ENCODE peak calls at places on chromosomes 11 and 22, in nine cellular contexts. One of them, this sample, is unnamed.

GRCh38 chr11:2113776-2114175 is 25.4 kb downstream of the IGF2 start:
- DNase-seq in NCI-H2171: no peak
- DNase-seq in HEK293T: no peak
- DNase-seq in DMS79 treated with DMSO at 0.1 percent for 48 hours: no peak
- DNase-seq in hypothalamus: no peak
- DNase-seq in activated T-helper 1 cell treated with anti-CD3 and anti-CD28 coated beads, Interleukin-2, amount 50 U/mL, for 16 hours: no peak
- DNase-seq in stimulated activated CD4-positive, alpha-beta T cell treated with anti-CD3 and anti-CD28 coated beads, Interleukin-4, amount 100 ng/mL, for 24 hours: no peak
- DNase-seq in heart right ventricle: no peak
- DNase-seq in activated naive CD8-positive, alpha-beta T cell treated with anti-CD3 and anti-CD28 coated beads, Interleukin-2, amount 10 ng/mL, durations not matched to agents 7 days and 5 days: no peak
- DNase-seq in this sample: no peak

GRCh38 chr11:65546217-65546958 is 11.8 kb downstream of the LTBP3 start:
- DNase-seq in NCI-H2171: peak
- DNase-seq in HEK293T: peak
- DNase-seq in DMS79 treated with DMSO at 0.1 percent for 48 hours: peak
- DNase-seq in hypothalamus: no peak
- DNase-seq in activated T-helper 1 cell treated with anti-CD3 and anti-CD28 coated beads, Interleukin-2, amount 50 U/mL, for 16 hours: peak
- DNase-seq in stimulated activated CD4-positive, alpha-beta T cell treated with anti-CD3 and anti-CD28 coated beads, Interleukin-4, amount 100 ng/mL, for 24 hours: peak
- DNase-seq in heart right ventricle: peak
- DNase-seq in activated naive CD8-positive, alpha-beta T cell treated with anti-CD3 and anti-CD28 coated beads, Interleukin-2, amount 10 ng/mL, durations not matched to agents 7 days and 5 days: peak
- DNase-seq in this sample: peak

GRCh38 chr22:48711031-48711431 is 1116.6 kb downstream of the BRD1 start:
- DNase-seq in NCI-H2171: no peak
- DNase-seq in HEK293T: no peak
- DNase-seq in DMS79 treated with DMSO at 0.1 percent for 48 hours: no peak
- DNase-seq in hypothalamus: no peak
- DNase-seq in activated T-helper 1 cell treated with anti-CD3 and anti-CD28 coated beads, Interleukin-2, amount 50 U/mL, for 16 hours: no peak
- DNase-seq in stimulated activated CD4-positive, alpha-beta T cell treated with anti-CD3 and anti-CD28 coated beads, Interleukin-4, amount 100 ng/mL, for 24 hours: no peak
- DNase-seq in heart right ventricle: no peak
- DNase-seq in activated naive CD8-positive, alpha-beta T cell treated with anti-CD3 and anti-CD28 coated beads, Interleukin-2, amount 10 ng/mL, durations not matched to agents 7 days and 5 days: no peak
- DNase-seq in this sample: no peak

GRCh38 chr22:19897726-19898515 is 43.2 kb upstream of the GNB1L start:
- DNase-seq in NCI-H2171: peak
- DNase-seq in HEK293T: no peak
- DNase-seq in DMS79 treated with DMSO at 0.1 percent for 48 hours: no peak
- DNase-seq in hypothalamus: no peak
- DNase-seq in activated T-helper 1 cell treated with anti-CD3 and anti-CD28 coated beads, Interleukin-2, amount 50 U/mL, for 16 hours: no peak
- DNase-seq in stimulated activated CD4-positive, alpha-beta T cell treated with anti-CD3 and anti-CD28 coated beads, Interleukin-4, amount 100 ng/mL, for 24 hours: no peak
- DNase-seq in heart right ventricle: no peak
- DNase-seq in activated naive CD8-positive, alpha-beta T cell treated with anti-CD3 and anti-CD28 coated beads, Interleukin-2, amount 10 ng/mL, durations not matched to agents 7 days and 5 days: no peak
- DNase-seq in this sample: no peak

GRCh38 chr11:70769106-70769505 is 370.8 kb downstream of the CTTN start:
- DNase-seq in NCI-H2171: no peak
- DNase-seq in HEK293T: no peak
- DNase-seq in DMS79 treated with DMSO at 0.1 percent for 48 hours: no peak
- DNase-seq in hypothalamus: no peak
- DNase-seq in activated T-helper 1 cell treated with anti-CD3 and anti-CD28 coated beads, Interleukin-2, amount 50 U/mL, for 16 hours: no peak
- DNase-seq in stimulated activated CD4-positive, alpha-beta T cell treated with anti-CD3 and anti-CD28 coated beads, Interleukin-4, amount 100 ng/mL, for 24 hours: no peak
- DNase-seq in heart right ventricle: no peak
- DNase-seq in activated naive CD8-positive, alpha-beta T cell treated with anti-CD3 and anti-CD28 coated beads, Interleukin-2, amount 10 ng/mL, durations not matched to agents 7 days and 5 days: no peak
- DNase-seq in this sample: no peak

GRCh38 chr11:94219771-94220170 is 84.6 kb upstream of the IZUMO1R start:
- DNase-seq in NCI-H2171: no peak
- DNase-seq in HEK293T: no peak
- DNase-seq in DMS79 treated with DMSO at 0.1 percent for 48 hours: no peak
- DNase-seq in hypothalamus: no peak
- DNase-seq in activated T-helper 1 cell treated with anti-CD3 and anti-CD28 coated beads, Interleukin-2, amount 50 U/mL, for 16 hours: no peak
- DNase-seq in stimulated activated CD4-positive, alpha-beta T cell treated with anti-CD3 and anti-CD28 coated beads, Interleukin-4, amount 100 ng/mL, for 24 hours: no peak
- DNase-seq in heart right ventricle: no peak
- DNase-seq in activated naive CD8-positive, alpha-beta T cell treated with anti-CD3 and anti-CD28 coated beads, Interleukin-2, amount 10 ng/mL, durations not matched to agents 7 days and 5 days: no peak
- DNase-seq in this sample: no peak

GRCh38 chr11:116702772-116703360 is 69.9 kb downstream of the BUD13 start:
- DNase-seq in NCI-H2171: peak
- DNase-seq in HEK293T: no peak
- DNase-seq in DMS79 treated with DMSO at 0.1 percent for 48 hours: no peak
- DNase-seq in hypothalamus: no peak
- DNase-seq in activated T-helper 1 cell treated with anti-CD3 and anti-CD28 coated beads, Interleukin-2, amount 50 U/mL, for 16 hours: no peak
- DNase-seq in stimulated activated CD4-positive, alpha-beta T cell treated with anti-CD3 and anti-CD28 coated beads, Interleukin-4, amount 100 ng/mL, for 24 hours: no peak
- DNase-seq in heart right ventricle: no peak
- DNase-seq in activated naive CD8-positive, alpha-beta T cell treated with anti-CD3 and anti-CD28 coated beads, Interleukin-2, amount 10 ng/mL, durations not matched to agents 7 days and 5 days: no peak
- DNase-seq in this sample: no peak

GRCh38 chr11:36508743-36509142 is 1.3 kb downstream of the TRAF6 start:
- DNase-seq in NCI-H2171: no peak
- DNase-seq in HEK293T: no peak
- DNase-seq in DMS79 treated with DMSO at 0.1 percent for 48 hours: no peak
- DNase-seq in hypothalamus: no peak
- DNase-seq in activated T-helper 1 cell treated with anti-CD3 and anti-CD28 coated beads, Interleukin-2, amount 50 U/mL, for 16 hours: no peak
- DNase-seq in stimulated activated CD4-positive, alpha-beta T cell treated with anti-CD3 and anti-CD28 coated beads, Interleukin-4, amount 100 ng/mL, for 24 hours: no peak
- DNase-seq in heart right ventricle: no peak
- DNase-seq in activated naive CD8-positive, alpha-beta T cell treated with anti-CD3 and anti-CD28 coated beads, Interleukin-2, amount 10 ng/mL, durations not matched to agents 7 days and 5 days: no peak
- DNase-seq in this sample: no peak

GRCh38 chr22:22110548-22111266 is 128.1 kb upstream of the TOP3B start:
- DNase-seq in NCI-H2171: no peak
- DNase-seq in HEK293T: peak
- DNase-seq in DMS79 treated with DMSO at 0.1 percent for 48 hours: no peak
- DNase-seq in hypothalamus: peak
- DNase-seq in activated T-helper 1 cell treated with anti-CD3 and anti-CD28 coated beads, Interleukin-2, amount 50 U/mL, for 16 hours: no peak
- DNase-seq in stimulated activated CD4-positive, alpha-beta T cell treated with anti-CD3 and anti-CD28 coated beads, Interleukin-4, amount 100 ng/mL, for 24 hours: peak
- DNase-seq in heart right ventricle: peak
- DNase-seq in activated naive CD8-positive, alpha-beta T cell treated with anti-CD3 and anti-CD28 coated beads, Interleukin-2, amount 10 ng/mL, durations not matched to agents 7 days and 5 days: no peak
- DNase-seq in this sample: no peak

GRCh38 chr11:16605440-16605970 is 132.9 kb upstream of the C11orf58 start:
- DNase-seq in NCI-H2171: no peak
- DNase-seq in HEK293T: peak
- DNase-seq in DMS79 treated with DMSO at 0.1 percent for 48 hours: no peak
- DNase-seq in hypothalamus: no peak
- DNase-seq in activated T-helper 1 cell treated with anti-CD3 and anti-CD28 coated beads, Interleukin-2, amount 50 U/mL, for 16 hours: no peak
- DNase-seq in stimulated activated CD4-positive, alpha-beta T cell treated with anti-CD3 and anti-CD28 coated beads, Interleukin-4, amount 100 ng/mL, for 24 hours: no peak
- DNase-seq in heart right ventricle: peak
- DNase-seq in activated naive CD8-positive, alpha-beta T cell treated with anti-CD3 and anti-CD28 coated beads, Interleukin-2, amount 10 ng/mL, durations not matched to agents 7 days and 5 days: no peak
- DNase-seq in this sample: no peak

GRCh38 chr11:103110406-103110805 is 1.2 kb downstream of the DYNC2H1 start:
- DNase-seq in NCI-H2171: no peak
- DNase-seq in HEK293T: no peak
- DNase-seq in DMS79 treated with DMSO at 0.1 percent for 48 hours: no peak
- DNase-seq in hypothalamus: no peak
- DNase-seq in activated T-helper 1 cell treated with anti-CD3 and anti-CD28 coated beads, Interleukin-2, amount 50 U/mL, for 16 hours: no peak
- DNase-seq in stimulated activated CD4-positive, alpha-beta T cell treated with anti-CD3 and anti-CD28 coated beads, Interleukin-4, amount 100 ng/mL, for 24 hours: no peak
- DNase-seq in heart right ventricle: no peak
- DNase-seq in activated naive CD8-positive, alpha-beta T cell treated with anti-CD3 and anti-CD28 coated beads, Interleukin-2, amount 10 ng/mL, durations not matched to agents 7 days and 5 days: no peak
- DNase-seq in this sample: no peak

GRCh38 chr11:114318361-114318760 is 22.2 kb downstream of the NNMT start:
- DNase-seq in NCI-H2171: no peak
- DNase-seq in HEK293T: no peak
- DNase-seq in DMS79 treated with DMSO at 0.1 percent for 48 hours: peak
- DNase-seq in hypothalamus: no peak
- DNase-seq in activated T-helper 1 cell treated with anti-CD3 and anti-CD28 coated beads, Interleukin-2, amount 50 U/mL, for 16 hours: no peak
- DNase-seq in stimulated activated CD4-positive, alpha-beta T cell treated with anti-CD3 and anti-CD28 coated beads, Interleukin-4, amount 100 ng/mL, for 24 hours: no peak
- DNase-seq in heart right ventricle: no peak
- DNase-seq in activated naive CD8-positive, alpha-beta T cell treated with anti-CD3 and anti-CD28 coated beads, Interleukin-2, amount 10 ng/mL, durations not matched to agents 7 days and 5 days: no peak
- DNase-seq in this sample: no peak

GRCh38 chr11:33016654-33017053 is 976 bp downstream of the DEPDC7 start:
- DNase-seq in NCI-H2171: no peak
- DNase-seq in HEK293T: no peak
- DNase-seq in DMS79 treated with DMSO at 0.1 percent for 48 hours: no peak
- DNase-seq in hypothalamus: no peak
- DNase-seq in activated T-helper 1 cell treated with anti-CD3 and anti-CD28 coated beads, Interleukin-2, amount 50 U/mL, for 16 hours: no peak
- DNase-seq in stimulated activated CD4-positive, alpha-beta T cell treated with anti-CD3 and anti-CD28 coated beads, Interleukin-4, amount 100 ng/mL, for 24 hours: no peak
- DNase-seq in heart right ventricle: no peak
- DNase-seq in activated naive CD8-positive, alpha-beta T cell treated with anti-CD3 and anti-CD28 coated beads, Interleukin-2, amount 10 ng/mL, durations not matched to agents 7 days and 5 days: no peak
- DNase-seq in this sample: no peak

GRCh38 chr22:37059876-37060449 is 8.4 kb downstream of the KCTD17 start:
- DNase-seq in NCI-H2171: no peak
- DNase-seq in HEK293T: no peak
- DNase-seq in DMS79 treated with DMSO at 0.1 percent for 48 hours: no peak
- DNase-seq in hypothalamus: no peak
- DNase-seq in activated T-helper 1 cell treated with anti-CD3 and anti-CD28 coated beads, Interleukin-2, amount 50 U/mL, for 16 hours: no peak
- DNase-seq in stimulated activated CD4-positive, alpha-beta T cell treated with anti-CD3 and anti-CD28 coated beads, Interleukin-4, amount 100 ng/mL, for 24 hours: no peak
- DNase-seq in heart right ventricle: peak
- DNase-seq in activated naive CD8-positive, alpha-beta T cell treated with anti-CD3 and anti-CD28 coated beads, Interleukin-2, amount 10 ng/mL, durations not matched to agents 7 days and 5 days: no peak
- DNase-seq in this sample: no peak

GRCh38 chr22:42368379-42369249 is 63.6 kb downstream of the NFAM1 start:
- DNase-seq in NCI-H2171: no peak
- DNase-seq in HEK293T: no peak
- DNase-seq in DMS79 treated with DMSO at 0.1 percent for 48 hours: peak
- DNase-seq in hypothalamus: no peak
- DNase-seq in activated T-helper 1 cell treated with anti-CD3 and anti-CD28 coated beads, Interleukin-2, amount 50 U/mL, for 16 hours: peak
- DNase-seq in stimulated activated CD4-positive, alpha-beta T cell treated with anti-CD3 and anti-CD28 coated beads, Interleukin-4, amount 100 ng/mL, for 24 hours: peak
- DNase-seq in heart right ventricle: no peak
- DNase-seq in activated naive CD8-positive, alpha-beta T cell treated with anti-CD3 and anti-CD28 coated beads, Interleukin-2, amount 10 ng/mL, durations not matched to agents 7 days and 5 days: no peak
- DNase-seq in this sample: no peak

GRCh38 chr11:78840190-78840589 is 265.5 kb upstream of the NARS2 start:
- DNase-seq in NCI-H2171: peak
- DNase-seq in HEK293T: no peak
- DNase-seq in DMS79 treated with DMSO at 0.1 percent for 48 hours: no peak
- DNase-seq in hypothalamus: no peak
- DNase-seq in activated T-helper 1 cell treated with anti-CD3 and anti-CD28 coated beads, Interleukin-2, amount 50 U/mL, for 16 hours: no peak
- DNase-seq in stimulated activated CD4-positive, alpha-beta T cell treated with anti-CD3 and anti-CD28 coated beads, Interleukin-4, amount 100 ng/mL, for 24 hours: no peak
- DNase-seq in heart right ventricle: no peak
- DNase-seq in activated naive CD8-positive, alpha-beta T cell treated with anti-CD3 and anti-CD28 coated beads, Interleukin-2, amount 10 ng/mL, durations not matched to agents 7 days and 5 days: no peak
- DNase-seq in this sample: no peak

GRCh38 chr22:26597026-26597425 is 7.1 kb upstream of the TPST2 start:
- DNase-seq in NCI-H2171: no peak
- DNase-seq in HEK293T: no peak
- DNase-seq in DMS79 treated with DMSO at 0.1 percent for 48 hours: no peak
- DNase-seq in hypothalamus: no peak
- DNase-seq in activated T-helper 1 cell treated with anti-CD3 and anti-CD28 coated beads, Interleukin-2, amount 50 U/mL, for 16 hours: no peak
- DNase-seq in stimulated activated CD4-positive, alpha-beta T cell treated with anti-CD3 and anti-CD28 coated beads, Interleukin-4, amount 100 ng/mL, for 24 hours: no peak
- DNase-seq in heart right ventricle: no peak
- DNase-seq in activated naive CD8-positive, alpha-beta T cell treated with anti-CD3 and anti-CD28 coated beads, Interleukin-2, amount 10 ng/mL, durations not matched to agents 7 days and 5 days: no peak
- DNase-seq in this sample: no peak

GRCh38 chr11:27291302-27291889 is 71.6 kb downstream of the CCDC34 start:
- DNase-seq in NCI-H2171: peak
- DNase-seq in HEK293T: no peak
- DNase-seq in DMS79 treated with DMSO at 0.1 percent for 48 hours: no peak
- DNase-seq in hypothalamus: no peak
- DNase-seq in activated T-helper 1 cell treated with anti-CD3 and anti-CD28 coated beads, Interleukin-2, amount 50 U/mL, for 16 hours: no peak
- DNase-seq in stimulated activated CD4-positive, alpha-beta T cell treated with anti-CD3 and anti-CD28 coated beads, Interleukin-4, amount 100 ng/mL, for 24 hours: no peak
- DNase-seq in heart right ventricle: no peak
- DNase-seq in activated naive CD8-positive, alpha-beta T cell treated with anti-CD3 and anti-CD28 coated beads, Interleukin-2, amount 10 ng/mL, durations not matched to agents 7 days and 5 days: no peak
- DNase-seq in this sample: no peak

GRCh38 chr11:78414321-78415051 is 3.1 kb downstream of the GAB2 start:
- DNase-seq in NCI-H2171: no peak
- DNase-seq in HEK293T: peak
- DNase-seq in DMS79 treated with DMSO at 0.1 percent for 48 hours: peak
- DNase-seq in hypothalamus: no peak
- DNase-seq in activated T-helper 1 cell treated with anti-CD3 and anti-CD28 coated beads, Interleukin-2, amount 50 U/mL, for 16 hours: no peak
- DNase-seq in stimulated activated CD4-positive, alpha-beta T cell treated with anti-CD3 and anti-CD28 coated beads, Interleukin-4, amount 100 ng/mL, for 24 hours: no peak
- DNase-seq in heart right ventricle: no peak
- DNase-seq in activated naive CD8-positive, alpha-beta T cell treated with anti-CD3 and anti-CD28 coated beads, Interleukin-2, amount 10 ng/mL, durations not matched to agents 7 days and 5 days: no peak
- DNase-seq in this sample: no peak

GRCh38 chr11:74570266-74571061 is 21.9 kb upstream of the POLD3 start:
- DNase-seq in NCI-H2171: no peak
- DNase-seq in HEK293T: peak
- DNase-seq in DMS79 treated with DMSO at 0.1 percent for 48 hours: peak
- DNase-seq in hypothalamus: no peak
- DNase-seq in activated T-helper 1 cell treated with anti-CD3 and anti-CD28 coated beads, Interleukin-2, amount 50 U/mL, for 16 hours: no peak
- DNase-seq in stimulated activated CD4-positive, alpha-beta T cell treated with anti-CD3 and anti-CD28 coated beads, Interleukin-4, amount 100 ng/mL, for 24 hours: peak
- DNase-seq in heart right ventricle: no peak
- DNase-seq in activated naive CD8-positive, alpha-beta T cell treated with anti-CD3 and anti-CD28 coated beads, Interleukin-2, amount 10 ng/mL, durations not matched to agents 7 days and 5 days: no peak
- DNase-seq in this sample: no peak

GRCh38 chr11:106998126-106998525 is 20.1 kb downstream of the GUCY1A2 start:
- DNase-seq in NCI-H2171: no peak
- DNase-seq in HEK293T: no peak
- DNase-seq in DMS79 treated with DMSO at 0.1 percent for 48 hours: no peak
- DNase-seq in hypothalamus: no peak
- DNase-seq in activated T-helper 1 cell treated with anti-CD3 and anti-CD28 coated beads, Interleukin-2, amount 50 U/mL, for 16 hours: no peak
- DNase-seq in stimulated activated CD4-positive, alpha-beta T cell treated with anti-CD3 and anti-CD28 coated beads, Interleukin-4, amount 100 ng/mL, for 24 hours: no peak
- DNase-seq in heart right ventricle: no peak
- DNase-seq in activated naive CD8-positive, alpha-beta T cell treated with anti-CD3 and anti-CD28 coated beads, Interleukin-2, amount 10 ng/mL, durations not matched to agents 7 days and 5 days: no peak
- DNase-seq in this sample: no peak

GRCh38 chr22:48755332-48755949 is 1072.2 kb downstream of the BRD1 start:
- DNase-seq in NCI-H2171: no peak
- DNase-seq in HEK293T: no peak
- DNase-seq in DMS79 treated with DMSO at 0.1 percent for 48 hours: no peak
- DNase-seq in hypothalamus: no peak
- DNase-seq in activated T-helper 1 cell treated with anti-CD3 and anti-CD28 coated beads, Interleukin-2, amount 50 U/mL, for 16 hours: no peak
- DNase-seq in stimulated activated CD4-positive, alpha-beta T cell treated with anti-CD3 and anti-CD28 coated beads, Interleukin-4, amount 100 ng/mL, for 24 hours: peak
- DNase-seq in heart right ventricle: no peak
- DNase-seq in activated naive CD8-positive, alpha-beta T cell treated with anti-CD3 and anti-CD28 coated beads, Interleukin-2, amount 10 ng/mL, durations not matched to agents 7 days and 5 days: no peak
- DNase-seq in this sample: no peak

GRCh38 chr22:41943661-41944209 is 3.2 kb downstream of the CENPM start:
- DNase-seq in NCI-H2171: no peak
- DNase-seq in HEK293T: no peak
- DNase-seq in DMS79 treated with DMSO at 0.1 percent for 48 hours: no peak
- DNase-seq in hypothalamus: no peak
- DNase-seq in activated T-helper 1 cell treated with anti-CD3 and anti-CD28 coated beads, Interleukin-2, amount 50 U/mL, for 16 hours: no peak
- DNase-seq in stimulated activated CD4-positive, alpha-beta T cell treated with anti-CD3 and anti-CD28 coated beads, Interleukin-4, amount 100 ng/mL, for 24 hours: no peak
- DNase-seq in heart right ventricle: no peak
- DNase-seq in activated naive CD8-positive, alpha-beta T cell treated with anti-CD3 and anti-CD28 coated beads, Interleukin-2, amount 10 ng/mL, durations not matched to agents 7 days and 5 days: no peak
- DNase-seq in this sample: no peak

GRCh38 chr11:120288021-120288420 is 37.1 kb upstream of the TLCD5 start:
- DNase-seq in NCI-H2171: no peak
- DNase-seq in HEK293T: no peak
- DNase-seq in DMS79 treated with DMSO at 0.1 percent for 48 hours: no peak
- DNase-seq in hypothalamus: no peak
- DNase-seq in activated T-helper 1 cell treated with anti-CD3 and anti-CD28 coated beads, Interleukin-2, amount 50 U/mL, for 16 hours: no peak
- DNase-seq in stimulated activated CD4-positive, alpha-beta T cell treated with anti-CD3 and anti-CD28 coated beads, Interleukin-4, amount 100 ng/mL, for 24 hours: no peak
- DNase-seq in heart right ventricle: no peak
- DNase-seq in activated naive CD8-positive, alpha-beta T cell treated with anti-CD3 and anti-CD28 coated beads, Interleukin-2, amount 10 ng/mL, durations not matched to agents 7 days and 5 days: no peak
- DNase-seq in this sample: no peak

GRCh38 chr22:46355369-46355995 is 20.0 kb downstream of the TRMU start:
- DNase-seq in NCI-H2171: peak
- DNase-seq in HEK293T: peak
- DNase-seq in DMS79 treated with DMSO at 0.1 percent for 48 hours: peak
- DNase-seq in hypothalamus: no peak
- DNase-seq in activated T-helper 1 cell treated with anti-CD3 and anti-CD28 coated beads, Interleukin-2, amount 50 U/mL, for 16 hours: no peak
- DNase-seq in stimulated activated CD4-positive, alpha-beta T cell treated with anti-CD3 and anti-CD28 coated beads, Interleukin-4, amount 100 ng/mL, for 24 hours: peak
- DNase-seq in heart right ventricle: peak
- DNase-seq in activated naive CD8-positive, alpha-beta T cell treated with anti-CD3 and anti-CD28 coated beads, Interleukin-2, amount 10 ng/mL, durations not matched to agents 7 days and 5 days: peak
- DNase-seq in this sample: peak

GRCh38 chr22:37802310-37803194 is 5.2 kb upstream of the GCAT start:
- DNase-seq in NCI-H2171: peak
- DNase-seq in HEK293T: peak
- DNase-seq in DMS79 treated with DMSO at 0.1 percent for 48 hours: peak
- DNase-seq in hypothalamus: peak
- DNase-seq in activated T-helper 1 cell treated with anti-CD3 and anti-CD28 coated beads, Interleukin-2, amount 50 U/mL, for 16 hours: no peak
- DNase-seq in stimulated activated CD4-positive, alpha-beta T cell treated with anti-CD3 and anti-CD28 coated beads, Interleukin-4, amount 100 ng/mL, for 24 hours: no peak
- DNase-seq in heart right ventricle: peak
- DNase-seq in activated naive CD8-positive, alpha-beta T cell treated with anti-CD3 and anti-CD28 coated beads, Interleukin-2, amount 10 ng/mL, durations not matched to agents 7 days and 5 days: peak
- DNase-seq in this sample: no peak

GRCh38 chr11:129210831-129211181 is 18.7 kb upstream of the ARHGAP32 start:
- DNase-seq in NCI-H2171: no peak
- DNase-seq in HEK293T: no peak
- DNase-seq in DMS79 treated with DMSO at 0.1 percent for 48 hours: no peak
- DNase-seq in hypothalamus: no peak
- DNase-seq in activated T-helper 1 cell treated with anti-CD3 and anti-CD28 coated beads, Interleukin-2, amount 50 U/mL, for 16 hours: no peak
- DNase-seq in stimulated activated CD4-positive, alpha-beta T cell treated with anti-CD3 and anti-CD28 coated beads, Interleukin-4, amount 100 ng/mL, for 24 hours: no peak
- DNase-seq in heart right ventricle: no peak
- DNase-seq in activated naive CD8-positive, alpha-beta T cell treated with anti-CD3 and anti-CD28 coated beads, Interleukin-2, amount 10 ng/mL, durations not matched to agents 7 days and 5 days: no peak
- DNase-seq in this sample: no peak

GRCh38 chr22:46335201-46336118 is at the start of gene TRMU:
- DNase-seq in NCI-H2171: peak
- DNase-seq in HEK293T: peak
- DNase-seq in DMS79 treated with DMSO at 0.1 percent for 48 hours: peak
- DNase-seq in hypothalamus: peak
- DNase-seq in activated T-helper 1 cell treated with anti-CD3 and anti-CD28 coated beads, Interleukin-2, amount 50 U/mL, for 16 hours: peak
- DNase-seq in stimulated activated CD4-positive, alpha-beta T cell treated with anti-CD3 and anti-CD28 coated beads, Interleukin-4, amount 100 ng/mL, for 24 hours: peak
- DNase-seq in heart right ventricle: peak
- DNase-seq in activated naive CD8-positive, alpha-beta T cell treated with anti-CD3 and anti-CD28 coated beads, Interleukin-2, amount 10 ng/mL, durations not matched to agents 7 days and 5 days: peak
- DNase-seq in this sample: peak

GRCh38 chr22:29816539-29816938 is 21.5 kb downstream of the ASCC2 start:
- DNase-seq in NCI-H2171: peak
- DNase-seq in HEK293T: no peak
- DNase-seq in DMS79 treated with DMSO at 0.1 percent for 48 hours: peak
- DNase-seq in hypothalamus: no peak
- DNase-seq in activated T-helper 1 cell treated with anti-CD3 and anti-CD28 coated beads, Interleukin-2, amount 50 U/mL, for 16 hours: no peak
- DNase-seq in stimulated activated CD4-positive, alpha-beta T cell treated with anti-CD3 and anti-CD28 coated beads, Interleukin-4, amount 100 ng/mL, for 24 hours: no peak
- DNase-seq in heart right ventricle: no peak
- DNase-seq in activated naive CD8-positive, alpha-beta T cell treated with anti-CD3 and anti-CD28 coated beads, Interleukin-2, amount 10 ng/mL, durations not matched to agents 7 days and 5 days: no peak
- DNase-seq in this sample: no peak

GRCh38 chr22:42296381-42296853 is 26.0 kb upstream of the TCF20 start:
- DNase-seq in NCI-H2171: peak
- DNase-seq in HEK293T: no peak
- DNase-seq in DMS79 treated with DMSO at 0.1 percent for 48 hours: peak
- DNase-seq in hypothalamus: peak
- DNase-seq in activated T-helper 1 cell treated with anti-CD3 and anti-CD28 coated beads, Interleukin-2, amount 50 U/mL, for 16 hours: no peak
- DNase-seq in stimulated activated CD4-positive, alpha-beta T cell treated with anti-CD3 and anti-CD28 coated beads, Interleukin-4, amount 100 ng/mL, for 24 hours: no peak
- DNase-seq in heart right ventricle: peak
- DNase-seq in activated naive CD8-positive, alpha-beta T cell treated with anti-CD3 and anti-CD28 coated beads, Interleukin-2, amount 10 ng/mL, durations not matched to agents 7 days and 5 days: no peak
- DNase-seq in this sample: no peak

GRCh38 chr22:50010676-50011446 is 1.7 kb downstream of the IL17REL start:
- DNase-seq in NCI-H2171: no peak
- DNase-seq in HEK293T: no peak
- DNase-seq in DMS79 treated with DMSO at 0.1 percent for 48 hours: no peak
- DNase-seq in hypothalamus: no peak
- DNase-seq in activated T-helper 1 cell treated with anti-CD3 and anti-CD28 coated beads, Interleukin-2, amount 50 U/mL, for 16 hours: peak
- DNase-seq in stimulated activated CD4-positive, alpha-beta T cell treated with anti-CD3 and anti-CD28 coated beads, Interleukin-4, amount 100 ng/mL, for 24 hours: peak
- DNase-seq in heart right ventricle: no peak
- DNase-seq in activated naive CD8-positive, alpha-beta T cell treated with anti-CD3 and anti-CD28 coated beads, Interleukin-2, amount 10 ng/mL, durations not matched to agents 7 days and 5 days: no peak
- DNase-seq in this sample: peak

This sample was measured in stimulated activated CD8-positive, alpha-beta memory T cell treated with anti-CD3 and anti-CD28 coated beads, Interleukin-15, amount 100 ng/mL, for 1 hour.